ENCODE peak calls at places on chromosomes 4 and X, in five cellular contexts. One of them, this sample, is unnamed.

GRCh38 chrX:17441965-17442364 is 67.0 kb downstream of the NHS start:
- DNase-seq in NCI-H446 treated with DMSO at 0.1 percent for 48 hours: no peak
- DNase-seq in iris pigment epithelial cell: peak
- DNase-seq in EL: peak
- DNase-seq in putamen: no peak
- DNase-seq in this sample: no peak

GRCh38 chr4:174358823-174359222 is 75.1 kb downstream of the CEP44 start:
- DNase-seq in NCI-H446 treated with DMSO at 0.1 percent for 48 hours: no peak
- DNase-seq in iris pigment epithelial cell: peak
- DNase-seq in EL: peak
- DNase-seq in putamen: no peak
- DNase-seq in this sample: no peak

GRCh38 chrX:150704030-150704613 is 10.9 kb downstream of the MTMR1 start:
- DNase-seq in NCI-H446 treated with DMSO at 0.1 percent for 48 hours: no peak
- DNase-seq in iris pigment epithelial cell: peak
- DNase-seq in EL: peak
- DNase-seq in putamen: no peak
- DNase-seq in this sample: no peak

GRCh38 chr4:103915224-103915869 is 195.6 kb upstream of the TACR3 start:
- DNase-seq in NCI-H446 treated with DMSO at 0.1 percent for 48 hours: peak
- DNase-seq in iris pigment epithelial cell: peak
- DNase-seq in EL: peak
- DNase-seq in putamen: no peak
- DNase-seq in this sample: no peak

GRCh38 chrX:134949271-134949670 is 41.5 kb upstream of the SMIM10 start:
- DNase-seq in NCI-H446 treated with DMSO at 0.1 percent for 48 hours: no peak
- DNase-seq in iris pigment epithelial cell: peak
- DNase-seq in EL: peak
- DNase-seq in putamen: no peak
- DNase-seq in this sample: no peak

GRCh38 chr4:89640620-89641366 is 196.2 kb downstream of the SNCA start:
- DNase-seq in NCI-H446 treated with DMSO at 0.1 percent for 48 hours: no peak
- DNase-seq in iris pigment epithelial cell: peak
- DNase-seq in EL: peak
- DNase-seq in putamen: no peak
- DNase-seq in this sample: no peak

GRCh38 chrX:103839404-103839803 is 7.3 kb upstream of the RAB9B start:
- DNase-seq in NCI-H446 treated with DMSO at 0.1 percent for 48 hours: no peak
- DNase-seq in iris pigment epithelial cell: no peak
- DNase-seq in EL: no peak
- DNase-seq in putamen: no peak
- DNase-seq in this sample: no peak

GRCh38 chr4:4267981-4268380 is 20.0 kb upstream of the TMEM128 start:
- DNase-seq in NCI-H446 treated with DMSO at 0.1 percent for 48 hours: no peak
- DNase-seq in iris pigment epithelial cell: peak
- DNase-seq in EL: no peak
- DNase-seq in putamen: no peak
- DNase-seq in this sample: no peak

GRCh38 chr4:76562161-76562560 is 127.1 kb downstream of the SHROOM3 start:
- DNase-seq in NCI-H446 treated with DMSO at 0.1 percent for 48 hours: no peak
- DNase-seq in iris pigment epithelial cell: peak
- DNase-seq in EL: peak
- DNase-seq in putamen: no peak
- DNase-seq in this sample: no peak

GRCh38 chr4:155025762-155026457 is 182.5 kb upstream of the NPY2R start:
- DNase-seq in NCI-H446 treated with DMSO at 0.1 percent for 48 hours: no peak
- DNase-seq in iris pigment epithelial cell: peak
- DNase-seq in EL: peak
- DNase-seq in putamen: no peak
- DNase-seq in this sample: no peak

GRCh38 chr4:156598138-156598681 is 373.4 kb downstream of the PDGFC start:
- DNase-seq in NCI-H446 treated with DMSO at 0.1 percent for 48 hours: peak
- DNase-seq in iris pigment epithelial cell: peak
- DNase-seq in EL: peak
- DNase-seq in putamen: no peak
- DNase-seq in this sample: no peak